ENCODE peak calls at places on chromosomes 16 and 17, in six cellular contexts. K is activated CD8-positive, alpha-beta memory T cell treated with anti-CD3 and anti-CD28 coated beads, Interleukin-2, amount 50 U/mL, for 4 hours; J is Daoy; S is Right ventricle myocardium superior; B is activated CD4-positive, CD25-positive, alpha-beta regulatory T cell; T is MM.1S. U is an unnamed sample.

GRCh38 chr17:31371511-31372097 is 19.9 kb upstream of the RAB11FIP4 start:
- DNase-seq in K (no peak), J (peak), S (no peak), B (no peak), T (peak), U (no peak)

GRCh38 chr17:67994827-67995567 is 1.3 kb downstream of the C17orf58 start:
- DNase-seq in K (no peak), J (peak), S (no peak), B (no peak), T (no peak), U (no peak)

GRCh38 chr16:70604407-70605283 is 41.7 kb upstream of the IL34 start:
- DNase-seq in K (no peak), J (no peak), S (no peak), B (no peak), T (no peak), U (no peak)

GRCh38 chr16:14100825-14101224 is 29.7 kb downstream of the MRTFB start:
- DNase-seq in K (no peak), J (no peak), S (no peak), B (no peak), T (no peak), U (no peak)

GRCh38 chr17:58624751-58625150 is 67.1 kb downstream of the TEX14 start:
- DNase-seq in K (no peak), J (no peak), S (no peak), B (no peak), T (peak), U (no peak)

GRCh38 chr16:58481931-58482330 is 18.0 kb upstream of the NDRG4 start:
- DNase-seq in K (no peak), J (peak), S (no peak), B (no peak), T (no peak), U (no peak)

GRCh38 chr16:1821861-1822611 is 4.6 kb downstream of the HAGH start:
- DNase-seq in K (no peak), J (no peak), S (no peak), B (no peak), T (no peak), U (no peak)

GRCh38 chr16:73846292-73846849 is 450.2 kb upstream of the PSMD7 start:
- DNase-seq in K (no peak), J (no peak), S (no peak), B (no peak), T (no peak), U (no peak)

GRCh38 chr17:58352843-58353719 is 1.1 kb upstream of the SUPT4H1 start:
- DNase-seq in K (no peak), J (no peak), S (peak), B (no peak), T (peak), U (peak)

GRCh38 chr16:50396770-50397525 is 28.2 kb upstream of the BRD7 start:
- DNase-seq in K (no peak), J (peak), S (no peak), B (no peak), T (no peak), U (no peak)

GRCh38 chr16:71711789-71712188 is 12.7 kb downstream of the PHLPP2 start:
- DNase-seq in K (no peak), J (no peak), S (no peak), B (no peak), T (peak), U (no peak)

GRCh38 chr16:89484923-89485679 is 5.3 kb downstream of the ANKRD11 start:
- DNase-seq in K (no peak), J (no peak), S (peak), B (peak), T (peak), U (no peak)

GRCh38 chr17:50476545-50477315 is 1.9 kb upstream of the RSAD1 start:
- DNase-seq in K (no peak), J (no peak), S (no peak), B (no peak), T (no peak), U (no peak)

GRCh38 chr16:75552951-75553350 is 3.1 kb downstream of the TMEM231 start:
- DNase-seq in K (no peak), J (no peak), S (no peak), B (no peak), T (no peak), U (no peak)

GRCh38 chr16:65121870-65122723 is at the start of gene CDH11:
- DNase-seq in K (no peak), J (peak), S (peak), B (no peak), T (no peak), U (no peak)

GRCh38 chr17:2170023-2170422 is 115.1 kb downstream of the HIC1 start:
- DNase-seq in K (no peak), J (no peak), S (no peak), B (no peak), T (peak), U (no peak)

GRCh38 chr17:3594056-3594810 is 15.0 kb downstream of the TRPV1 start:
- DNase-seq in K (no peak), J (peak), S (peak), B (no peak), T (no peak), U (no peak)

GRCh38 chr17:2456475-2456874 is 55.2 kb downstream of the METTL16 start:
- DNase-seq in K (no peak), J (no peak), S (no peak), B (no peak), T (no peak), U (no peak)

GRCh38 chr17:20307325-20307910 is 159.9 kb downstream of the LGALS9B start:
- DNase-seq in K (no peak), J (no peak), S (no peak), B (no peak), T (peak), U (no peak)

GRCh38 chr17:46060461-46060860 is 61.4 kb downstream of the STH start:
- DNase-seq in K (no peak), J (no peak), S (no peak), B (no peak), T (no peak), U (no peak)

GRCh38 chr17:76943781-76944213 is 75.6 kb downstream of the MGAT5B start:
- DNase-seq in K (no peak), J (no peak), S (no peak), B (no peak), T (no peak), U (peak)

GRCh38 chr16:85984947-85985451 is 86.0 kb downstream of the IRF8 start:
- DNase-seq in K (no peak), J (no peak), S (peak), B (no peak), T (no peak), U (no peak)

GRCh38 chr16:30559690-30560089 is 1.5 kb upstream of the ZNF764 start:
- DNase-seq in K (no peak), J (no peak), S (no peak), B (no peak), T (no peak), U (no peak)

GRCh38 chr17:47879028-47879585 is 16.9 kb upstream of the SP2 start:
- DNase-seq in K (no peak), J (peak), S (no peak), B (no peak), T (no peak), U (no peak)